ENCODE peak calls at places on chromosomes 5 and 9, in seven cellular contexts. H is PC-3, L is endodermal cell, F is cardiac muscle cell, A is upper lobe of right lung, Q is pancreas, K is PC-9. C is an unnamed sample.

GRCh38 chr9:136615631-136616306 is 46.9 kb upstream of the EGFL7 start:
- DNase-seq in H (peak; percentile 12), F (no peak), Q (no peak), K (no peak), A (no peak), L (no peak), C (no peak)

GRCh38 chr9:122374885-122375420 is 4.1 kb downstream of the PTGS1 start:
- DNase-seq in H (no peak), F (peak; percentile 48), A (peak; percentile 73), L (peak; percentile 78), Q (peak; percentile 34), K (no peak), C (peak; percentile 72)

GRCh38 chr5:74471875-74472274 is 168.7 kb downstream of the ENC1 start:
- DNase-seq in L (no peak), K (no peak), H (no peak), F (no peak), Q (no peak), A (no peak), C (no peak)

GRCh38 chr5:14171621-14172020 is 28.5 kb downstream of the TRIO start:
- DNase-seq in K (no peak), Q (no peak), L (no peak), A (no peak), H (no peak), F (no peak), C (no peak)

GRCh38 chr9:25505644-25506043 is 172.6 kb downstream of the TUSC1 start:
- DNase-seq in L (no peak), F (no peak), Q (no peak), K (no peak), H (no peak), A (no peak), C (no peak)

GRCh38 chr5:73792687-73793320 is 166.8 kb downstream of the ARHGEF28 start:
- DNase-seq in H (peak; percentile 83), Q (peak; percentile 57), F (peak; percentile 69), A (peak; percentile 73), K (peak; percentile 72), L (peak; percentile 94), C (no peak)

GRCh38 chr5:146185161-146185560 is 2.7 kb upstream of the LARS1 start:
- DNase-seq in L (no peak), K (no peak), A (no peak), Q (no peak), H (peak; percentile 31), F (no peak), C (no peak)

GRCh38 chr9:109914280-109915027 is 134.5 kb downstream of the PALM2AKAP2 start:
- DNase-seq in K (no peak), Q (no peak), A (no peak), L (no peak), H (peak; percentile 43), F (no peak), C (no peak)

GRCh38 chr5:122401991-122402710 is 90.1 kb downstream of the SNCAIP start:
- DNase-seq in A (no peak), K (no peak), F (no peak), Q (no peak), L (no peak), H (no peak), C (no peak)

GRCh38 chr9:36208521-36209253 is 18.0 kb downstream of the CLTA start:
- DNase-seq in Q (no peak), H (no peak), K (no peak), A (no peak), F (no peak), L (no peak), C (no peak)

GRCh38 chr9:89461302-89461701 is 36.6 kb downstream of the SEMA4D start:
- DNase-seq in Q (no peak), F (peak; percentile 28), K (no peak), A (peak; percentile 29), H (peak; percentile 40), L (no peak), C (no peak)

GRCh38 chr9:76704601-76705204 is 59.5 kb upstream of the PCA3 start:
- DNase-seq in L (peak; percentile 63), K (peak; percentile 25), H (peak; percentile 62), A (no peak), Q (no peak), F (peak; percentile 82), C (no peak)

GRCh38 chr9:136700959-136701664 is 11.3 kb upstream of the DIPK1B start:
- DNase-seq in F (no peak), L (no peak), A (peak; percentile 64), Q (no peak), K (no peak), H (no peak), C (no peak)

GRCh38 chr5:145825751-145826180 is 9.4 kb downstream of the PRELID2 start:
- DNase-seq in Q (no peak), H (peak; percentile 66), A (no peak), K (no peak), L (no peak), F (peak; percentile 61), C (no peak)

GRCh38 chr5:75612211-75612579 is 942 bp downstream of the ANKDD1B start:
- DNase-seq in K (no peak), A (no peak), L (peak; percentile 72), H (no peak), F (no peak), Q (no peak), C (no peak)

GRCh38 chr5:108727639-108728565 is 19.8 kb upstream of the FER start:
- DNase-seq in K (peak; percentile 93), Q (peak; percentile 90), H (peak; percentile 90), F (peak; percentile 93), L (peak; percentile 98), A (peak; percentile 96), C (peak; percentile 96)

GRCh38 chr5:109199294-109199693 is 210.5 kb downstream of the PJA2 start:
- DNase-seq in H (no peak), Q (no peak), K (no peak), L (no peak), A (no peak), F (peak; percentile 25), C (no peak)

GRCh38 chr9:131609116-131609830 is 64.0 kb downstream of the PRRT1B start:
- DNase-seq in K (peak; percentile 25), F (no peak), Q (peak; percentile 37), L (peak; percentile 60), A (no peak), H (no peak), C (no peak)

GRCh38 chr9:37200572-37201005 is 80.2 kb downstream of the ZCCHC7 start:
- DNase-seq in Q (no peak), A (no peak), H (peak; percentile 44), L (no peak), K (no peak), F (no peak), C (no peak)

GRCh38 chr5:107826311-107827000 is 155.7 kb upstream of the EFNA5 start:
- DNase-seq in K (no peak), F (no peak), Q (no peak), L (peak; percentile 83), A (no peak), H (no peak), C (no peak)

GRCh38 chr5:136811551-136811950 is 446.2 kb upstream of the TRPC7 start:
- DNase-seq in F (no peak), A (no peak), H (peak; percentile 83), K (peak; percentile 6), Q (no peak), L (no peak), C (no peak)

GRCh38 chr9:124657526-124657925 is 113.6 kb downstream of the NR6A1 start:
- DNase-seq in A (no peak), Q (no peak), H (no peak), K (no peak), F (no peak), L (no peak), C (no peak)

GRCh38 chr9:4973246-4973645 is 11.8 kb upstream of the JAK2 start:
- DNase-seq in K (no peak), F (no peak), L (no peak), Q (no peak), A (no peak), H (no peak), C (no peak)

GRCh38 chr5:177601577-177602457 is 1.9 kb downstream of the B4GALT7 start:
- DNase-seq in L (no peak), Q (no peak), A (peak; percentile 46), F (peak; percentile 17), H (peak; percentile 31), K (no peak), C (no peak)

GRCh38 chr5:44665101-44665701 is 143.5 kb upstream of the MRPS30 start:
- DNase-seq in K (no peak), H (peak; percentile 63), L (no peak), A (no peak), Q (no peak), F (no peak), C (no peak)
- TF ChIP-seq CTCF in K (no peak), H (no peak), L (no peak), A (no peak), Q (no peak), F (no peak), C (no peak)

DNA sequence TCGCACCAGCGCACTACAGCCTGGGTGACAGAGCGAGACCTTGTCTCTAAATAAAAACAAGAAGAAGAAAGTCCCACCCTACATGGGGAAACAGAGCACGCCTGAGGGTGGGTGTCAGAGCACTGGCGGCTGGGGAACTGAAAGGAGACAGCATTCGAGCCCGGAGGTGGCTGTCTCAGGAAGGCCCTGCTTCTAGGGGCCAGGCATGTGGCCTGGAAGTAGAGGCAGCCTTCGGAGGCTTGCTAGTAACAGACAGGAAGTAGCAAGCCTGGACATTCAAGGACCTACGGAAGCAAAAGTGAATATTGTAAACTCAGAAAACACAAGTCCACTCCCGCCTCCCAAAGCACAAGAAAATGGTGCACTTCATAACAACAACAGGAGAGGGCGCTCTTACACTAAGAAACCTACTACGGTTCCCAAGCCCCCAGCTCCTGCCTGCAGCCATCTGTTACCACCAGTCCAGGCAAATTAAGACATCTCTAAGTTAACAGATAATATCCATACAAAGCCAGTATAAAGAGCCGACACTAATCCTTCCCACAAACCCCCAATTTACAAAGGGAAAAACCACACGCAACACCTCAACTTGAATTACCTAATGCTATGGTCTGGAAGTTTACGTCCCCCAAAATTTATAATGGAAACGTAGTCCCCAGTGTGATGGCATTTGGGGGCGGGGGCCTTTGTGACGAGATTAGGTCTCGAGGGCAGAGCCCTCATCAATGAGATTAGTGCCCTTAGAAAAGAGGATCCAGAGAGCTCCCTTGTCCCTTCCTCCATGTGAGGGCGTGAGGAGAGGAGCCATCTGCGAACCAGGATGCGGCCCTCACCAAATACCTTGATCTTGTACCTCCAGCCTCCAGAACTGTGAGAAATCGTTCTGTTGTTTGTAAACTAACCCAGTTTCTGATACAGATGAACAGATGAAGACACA is 7.7 kb downstream of the RASGEF1C start:
- DNase-seq in Q (no peak), F (peak; percentile 61), A (peak; percentile 31), H (peak; percentile 48), K (peak; percentile 21), L (peak; percentile 90), C (no peak)
- TF ChIP-seq CTCF in Q (no peak), F (peak; percentile 40), A (peak; percentile 32), H (peak; percentile 64), K (peak; percentile 60), L (peak; percentile 85), C (peak; percentile 62)

GRCh38 chr9:115012476-115012875 is 82.1 kb upstream of the TNFSF8 start:
- DNase-seq in K (no peak), Q (no peak), L (no peak), F (no peak), A (no peak), H (no peak), C (no peak)
- TF ChIP-seq CTCF in K (no peak), Q (no peak), L (no peak), F (no peak), A (no peak), H (no peak), C (no peak)

GRCh38 chr5:141780240-141780951 is 97.8 kb downstream of the PCDH1 start:
- DNase-seq in H (no peak), L (no peak), Q (no peak), A (no peak), K (no peak), F (no peak), C (no peak)
- TF ChIP-seq CTCF in H (no peak), L (no peak), Q (no peak), A (no peak), K (no peak), F (no peak), C (no peak)

GRCh38 chr5:179827684-179828083 is 7.0 kb downstream of the SQSTM1 start:
- DNase-seq in F (no peak), A (peak; percentile 70), H (peak; percentile 63), L (peak; percentile 59), K (no peak), Q (no peak), C (no peak)
- TF ChIP-seq CTCF in F (no peak), A (no peak), H (peak; percentile 14), L (no peak), K (no peak), Q (no peak), C (no peak)